ENCODE peak calls at places on chromosomes 4 and X, in eight cellular contexts. Q is GM12878, A is lower leg skin, E is ovary, U is spleen, T is esophagus muscularis mucosa, P is sigmoid colon, W is body of pancreas. M is an unnamed sample.

GRCh38 chr4:113979973-113980615 is 647 bp upstream of the ARSJ start:
- DNase-seq in Q (no peak), A (no peak), E (no peak), U (no peak), T (no peak), P (no peak), W (no peak), M (no peak)

GRCh38 chrX:151488677-151489076 is 74.8 kb upstream of the PASD1 start:
- DNase-seq in Q (no peak), A (no peak), E (no peak), U (no peak), T (no peak), P (no peak), W (no peak), M (no peak)

GRCh38 chr4:169975837-169976796 is 50.1 kb downstream of the MFAP3L start:
- DNase-seq in Q (no peak), A (no peak), E (no peak), U (no peak), T (no peak), P (no peak), W (no peak), M (no peak)

GRCh38 chrX:2696698-2697215 is 5.7 kb downstream of the CD99 start:
- DNase-seq in Q (peak; percentile 92), A (no peak), E (no peak), U (peak; percentile 71), T (no peak), P (no peak), W (no peak), M (no peak)

GRCh38 chrX:18974993-18975392 is 8.9 kb downstream of the PHKA2 start:
- DNase-seq in Q (no peak), A (no peak), E (no peak), U (no peak), T (no peak), P (no peak), W (no peak), M (no peak)

GRCh38 chr4:160745126-160745525 is 1418.7 kb downstream of the FSTL5 start:
- DNase-seq in Q (no peak), A (no peak), E (no peak), U (no peak), T (no peak), P (no peak), W (no peak), M (no peak)

GRCh38 chrX:5528057-5528456 is 700.6 kb downstream of the NLGN4X start:
- DNase-seq in Q (no peak), A (no peak), E (no peak), U (no peak), T (no peak), P (no peak), W (no peak), M (no peak)

GRCh38 chr4:182955411-182955810 is 38.2 kb upstream of the DCTD start:
- DNase-seq in Q (no peak), A (no peak), E (no peak), U (no peak), T (no peak), P (no peak), W (no peak), M (no peak)

GRCh38 chr4:26049447-26049846 is 135.4 kb downstream of the SMIM20 start:
- DNase-seq in Q (no peak), A (no peak), E (no peak), U (no peak), T (no peak), P (no peak), W (no peak), M (no peak)

GRCh38 chr4:2761035-2761923 is 5.1 kb upstream of the TNIP2 start:
- DNase-seq in Q (no peak), A (no peak), E (no peak), U (peak; percentile 81), T (no peak), P (peak; percentile 66), W (peak; percentile 84), M (no peak)

GRCh38 chrX:19272452-19272851 is 71.3 kb upstream of the PDHA1 start:
- DNase-seq in Q (peak; percentile 0), A (no peak), E (no peak), U (no peak), T (no peak), P (no peak), W (no peak), M (no peak)

GRCh38 chr4:140609548-140610425 is 41.0 kb upstream of the UCP1 start:
- DNase-seq in Q (peak; percentile 19), A (no peak), E (no peak), U (no peak), T (no peak), P (no peak), W (peak; percentile 46), M (no peak)

GRCh38 chrX:48515842-48516241 is 5.8 kb upstream of the EBP start:
- DNase-seq in Q (no peak), A (no peak), E (no peak), U (no peak), T (no peak), P (no peak), W (no peak), M (no peak)

GRCh38 chrX:141220342-141221008 is 21.8 kb downstream of the SPANXC start:
- DNase-seq in Q (no peak), A (no peak), E (no peak), U (no peak), T (no peak), P (no peak), W (no peak), M (no peak)

GRCh38 chr4:88985088-88985779 is 71.8 kb downstream of the FAM13A start:
- DNase-seq in Q (no peak), A (no peak), E (no peak), U (no peak), T (no peak), P (no peak), W (no peak), M (no peak)

GRCh38 chr4:88991746-88992145 is 65.2 kb downstream of the FAM13A start:
- DNase-seq in Q (no peak), A (no peak), E (no peak), U (no peak), T (no peak), P (no peak), W (no peak), M (no peak)

GRCh38 chr4:88989990-88990389 is 67.0 kb downstream of the FAM13A start:
- DNase-seq in Q (no peak), A (no peak), E (no peak), U (no peak), T (no peak), P (no peak), W (no peak), M (no peak)
- TF ChIP-seq POLR2A in Q (no peak), A (no peak), E (no peak), U (no peak), T (no peak), P (no peak), W (no peak), M (no peak)

DNA sequence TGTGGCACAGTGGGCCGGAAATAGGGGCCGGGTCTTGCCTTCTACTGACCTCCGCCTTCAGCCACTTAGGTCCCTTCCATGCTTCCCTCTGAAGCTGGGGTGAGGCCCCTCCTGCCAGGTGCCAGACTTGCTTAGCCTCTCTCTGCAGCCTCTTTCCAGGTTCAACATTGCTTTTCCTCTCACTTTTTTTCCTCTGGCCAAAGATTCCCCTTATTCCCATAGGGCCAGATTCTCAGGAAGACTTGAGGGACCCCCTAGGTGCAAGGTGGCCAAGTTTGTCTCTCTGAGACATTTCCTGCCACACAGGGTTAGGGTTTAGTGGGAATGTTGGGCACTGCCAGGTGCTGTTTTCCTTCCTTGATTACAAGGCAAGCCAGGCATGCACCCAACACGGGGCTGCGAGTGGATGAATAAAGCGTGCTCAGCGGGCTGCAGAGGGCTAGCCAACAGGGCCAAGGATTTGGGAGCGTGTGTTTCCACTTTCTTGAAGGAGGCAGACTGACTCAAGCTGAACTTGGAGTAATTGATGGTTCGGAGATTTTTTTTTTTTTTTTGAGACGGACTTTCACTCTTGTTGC is 7.6 kb upstream of the GJB1 start:
- DNase-seq in Q (no peak), A (no peak), E (no peak), U (no peak), T (no peak), P (no peak), W (peak; percentile 63), M (no peak)
- TF ChIP-seq POLR2A in Q (no peak), A (no peak), E (no peak), U (no peak), T (no peak), P (no peak), W (peak; percentile 69), M (no peak)

GRCh38 chrX:101550362-101550761 is at the start of gene ARMCX1:
- DNase-seq in Q (no peak), A (peak; percentile 71), E (peak; percentile 75), U (peak; percentile 80), T (peak; percentile 92), P (peak; percentile 90), W (peak; percentile 66), M (peak; percentile 85)
- TF ChIP-seq POLR2A in Q (no peak), A (no peak), E (peak; percentile 53), U (no peak), T (no peak), P (peak; percentile 36), W (peak; percentile 69), M (no peak)

GRCh38 chrX:107777536-107777832 is at the start of gene NCBP2L:
- DNase-seq in Q (no peak), A (no peak), E (no peak), U (no peak), T (no peak), P (no peak), W (no peak), M (no peak)

GRCh38 chrX:107776649-107777535 is 641 bp upstream of the NCBP2L start:
- DNase-seq in Q (peak; percentile 42), A (peak; percentile 87), E (peak; percentile 80), U (peak; percentile 86), T (peak; percentile 93), P (peak; percentile 93), W (peak; percentile 87), M (peak; percentile 92)

GRCh38 chrX:107775000-107775733 is 420 bp downstream of the TSC22D3 start:
- DNase-seq in Q (no peak), A (no peak), E (no peak), U (no peak), T (no peak), P (peak; percentile 71), W (no peak), M (no peak)

GRCh38 chrX:107773906-107774435 is 1.6 kb downstream of the TSC22D3 start:
- DNase-seq in Q (no peak), A (no peak), E (no peak), U (no peak), T (no peak), P (no peak), W (peak; percentile 33), M (no peak)

DNA sequence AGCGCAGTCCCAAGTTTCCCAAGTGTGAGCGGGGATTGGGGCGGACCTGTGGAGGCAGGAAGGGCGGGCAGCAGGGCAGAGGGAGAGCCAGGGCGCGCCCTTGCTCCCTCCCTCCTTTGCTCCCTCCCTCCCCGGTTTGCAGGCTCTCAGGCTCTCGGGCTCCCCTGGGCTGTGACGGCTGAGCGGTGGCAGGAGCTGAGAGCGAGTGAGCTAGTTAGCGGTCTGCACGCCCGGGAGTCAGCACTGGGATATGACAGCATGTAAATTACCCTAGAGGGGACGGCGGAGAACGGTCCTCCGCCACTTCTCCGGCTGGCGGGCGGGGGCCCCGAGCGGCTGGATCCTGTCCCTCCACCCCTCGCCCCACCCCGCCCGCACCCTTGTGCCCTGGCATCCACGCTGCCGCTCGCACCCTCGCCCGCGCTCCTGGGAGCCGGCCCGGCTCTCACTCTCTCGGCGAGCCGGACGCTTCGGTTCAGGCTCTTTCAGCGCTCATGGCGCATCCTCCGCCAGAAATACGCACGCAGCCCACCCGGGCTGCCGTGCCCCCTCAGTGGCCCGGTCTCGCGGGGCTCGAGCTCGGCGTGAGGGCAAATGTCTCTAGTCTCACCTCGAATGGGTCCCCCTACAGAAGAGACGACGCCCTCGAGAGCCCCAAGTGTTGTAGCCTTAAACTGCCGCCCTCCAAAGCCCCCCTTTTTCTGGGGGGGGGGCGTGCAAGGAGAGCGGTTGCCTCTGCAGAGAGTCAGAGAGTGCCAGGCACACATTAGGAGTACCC is at the start of gene TSC22D3:
- DNase-seq in Q (no peak), A (peak; percentile 76), E (peak; percentile 79), U (peak; percentile 87), T (peak; percentile 92), P (peak; percentile 94), W (peak; percentile 87), M (peak; percentile 63)
- TF ChIP-seq POLR2A in Q (no peak), A (no peak), E (peak; percentile 57), U (no peak), T (peak; percentile 45), P (peak; percentile 7), W (peak; percentile 69), M (no peak)

M was measured in testis.